ENCODE peak calls at places on chromosomes 12 and 14, in seven cellular contexts. N is endodermal cell, F is Peyer's patch, B is fibroblast of lung, A is stomach, Z is pancreas, Q is PC-9. W is an unnamed sample.

GRCh38 chr14:104882325-104882973 is 17.4 kb downstream of the CEP170B start:
- DNase-seq in N (peak), F (peak), B (no peak), A (peak), Z (no peak), Q (peak), W (peak)

GRCh38 chr12:615620-616019 is 47.6 kb downstream of the NINJ2 start:
- DNase-seq in N (no peak), F (no peak), B (no peak), A (no peak), Z (no peak), Q (no peak), W (peak)

GRCh38 chr12:39354955-39355354 is 88.0 kb downstream of the KIF21A start:
- DNase-seq in N (no peak), F (no peak), B (no peak), A (no peak), Z (no peak), Q (no peak), W (no peak)

GRCh38 chr14:92719421-92719820 is 29.0 kb downstream of the LGMN start:
- DNase-seq in N (no peak), F (no peak), B (peak), A (no peak), Z (no peak), Q (no peak), W (no peak)

GRCh38 chr12:47141459-47141858 is 61.7 kb upstream of the AMIGO2 start:
- DNase-seq in N (peak), F (no peak), B (no peak), A (no peak), Z (no peak), Q (no peak), W (no peak)

GRCh38 chr12:85036736-85037135 is 585 bp downstream of the LRRIQ1 start:
- DNase-seq in N (no peak), F (no peak), B (no peak), A (no peak), Z (no peak), Q (no peak), W (no peak)

GRCh38 chr12:9509464-9510166 is 98.1 kb downstream of the KLRB1 start:
- DNase-seq in N (no peak), F (no peak), B (peak), A (no peak), Z (no peak), Q (no peak), W (no peak)

GRCh38 chr14:79186523-79186922 is 1016.4 kb downstream of the NRXN3 start:
- DNase-seq in N (no peak), F (no peak), B (peak), A (no peak), Z (no peak), Q (no peak), W (no peak)

GRCh38 chr14:83085725-83086124 is 1552.1 kb upstream of the SEL1L start:
- DNase-seq in N (no peak), F (no peak), B (no peak), A (no peak), Z (no peak), Q (no peak), W (no peak)

GRCh38 chr12:52690351-52691075 is 10.3 kb upstream of the KRT1 start:
- DNase-seq in N (peak), F (no peak), B (no peak), A (no peak), Z (no peak), Q (no peak), W (no peak)

GRCh38 chr14:70036665-70037064 is 152.1 kb downstream of the SLC8A3 start:
- DNase-seq in N (peak), F (no peak), B (no peak), A (no peak), Z (no peak), Q (no peak), W (no peak)

GRCh38 chr12:124928095-124928911 is 13.9 kb upstream of the UBC start:
- DNase-seq in N (no peak), F (peak), B (peak), A (peak), Z (peak), Q (peak), W (peak)

GRCh38 chr12:5778823-5779222 is 166.2 kb downstream of the ANO2 start:
- DNase-seq in N (no peak), F (no peak), B (no peak), A (no peak), Z (no peak), Q (no peak), W (no peak)

GRCh38 chr12:30687265-30687986 is 8.2 kb downstream of the IPO8 start:
- DNase-seq in N (no peak), F (no peak), B (peak), A (no peak), Z (no peak), Q (no peak), W (no peak)

GRCh38 chr14:64035143-64035542 is 182.3 kb downstream of the SYNE2 start:
- DNase-seq in N (no peak), F (no peak), B (peak), A (no peak), Z (no peak), Q (no peak), W (no peak)

GRCh38 chr14:28303248-28303647 is 463.3 kb upstream of the FOXG1 start:
- DNase-seq in N (no peak), F (no peak), B (peak), A (no peak), Z (no peak), Q (no peak), W (no peak)

GRCh38 chr14:70742316-70742715 is 67.0 kb downstream of the MAP3K9 start:
- DNase-seq in N (no peak), F (no peak), B (no peak), A (no peak), Z (no peak), Q (no peak), W (no peak)

GRCh38 chr12:120252071-120252906 is 13.2 kb downstream of the PXN start:
- DNase-seq in N (no peak), F (peak), B (no peak), A (no peak), Z (no peak), Q (no peak), W (no peak)

GRCh38 chr14:89264196-89264800 is 152.7 kb downstream of the FOXN3 start:
- DNase-seq in N (no peak), F (no peak), B (no peak), A (no peak), Z (no peak), Q (no peak), W (no peak)

GRCh38 chr14:34301107-34301734 is 160.8 kb downstream of the SPTSSA start:
- DNase-seq in N (peak), F (no peak), B (peak), A (no peak), Z (no peak), Q (peak), W (no peak)

GRCh38 chr12:109462868-109463692 is 14.0 kb downstream of the KCTD10 start:
- DNase-seq in N (peak), F (peak), B (peak), A (peak), Z (peak), Q (peak), W (peak)
- TF ChIP-seq CTCF in N (no peak), F (no peak), B (no peak), A (no peak), Z (no peak), Q (no peak), W (no peak)

DNA sequence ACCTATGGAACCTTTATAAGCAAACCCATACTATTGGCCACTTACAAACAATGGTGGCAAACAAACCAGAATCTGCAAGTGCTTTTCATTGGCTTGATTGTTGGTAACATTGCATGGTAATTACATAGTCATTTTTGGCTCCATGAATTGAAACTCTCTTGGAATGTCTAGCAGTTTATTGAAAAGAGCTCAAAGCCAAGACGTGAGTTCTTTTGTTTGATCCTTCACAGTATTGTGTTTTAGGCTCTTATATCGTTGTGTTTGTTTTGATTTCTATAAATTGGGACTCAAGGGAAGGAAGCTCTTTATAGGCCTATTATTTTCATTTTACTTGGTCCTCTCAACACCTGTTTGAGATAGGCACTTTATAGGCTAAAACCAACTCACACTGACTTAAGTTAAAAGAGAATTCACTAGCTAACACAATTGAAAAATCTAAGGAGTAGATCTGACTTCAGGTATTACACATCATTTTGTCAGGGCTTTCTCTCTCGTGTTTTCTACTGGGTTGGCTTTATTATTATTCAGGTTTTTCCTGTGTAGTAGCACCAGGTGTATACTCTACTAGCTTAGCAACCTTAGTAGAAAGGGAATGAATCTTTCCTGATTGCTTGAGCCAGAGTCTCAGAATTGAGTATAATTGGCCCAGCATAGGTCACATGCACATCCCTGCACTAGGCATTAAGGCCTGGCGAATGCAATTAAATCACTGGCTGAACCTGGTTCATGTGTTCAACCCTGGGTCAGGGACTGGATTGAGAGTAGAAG is 341.4 kb downstream of the RAD51B start:
- DNase-seq in N (no peak), F (no peak), B (no peak), A (no peak), Z (no peak), Q (no peak), W (no peak)
- H3K27ac ChIP-seq in N (no peak), F (no peak), B (no peak), A (no peak), Z (no peak), Q (no peak), W (no peak)

DNA sequence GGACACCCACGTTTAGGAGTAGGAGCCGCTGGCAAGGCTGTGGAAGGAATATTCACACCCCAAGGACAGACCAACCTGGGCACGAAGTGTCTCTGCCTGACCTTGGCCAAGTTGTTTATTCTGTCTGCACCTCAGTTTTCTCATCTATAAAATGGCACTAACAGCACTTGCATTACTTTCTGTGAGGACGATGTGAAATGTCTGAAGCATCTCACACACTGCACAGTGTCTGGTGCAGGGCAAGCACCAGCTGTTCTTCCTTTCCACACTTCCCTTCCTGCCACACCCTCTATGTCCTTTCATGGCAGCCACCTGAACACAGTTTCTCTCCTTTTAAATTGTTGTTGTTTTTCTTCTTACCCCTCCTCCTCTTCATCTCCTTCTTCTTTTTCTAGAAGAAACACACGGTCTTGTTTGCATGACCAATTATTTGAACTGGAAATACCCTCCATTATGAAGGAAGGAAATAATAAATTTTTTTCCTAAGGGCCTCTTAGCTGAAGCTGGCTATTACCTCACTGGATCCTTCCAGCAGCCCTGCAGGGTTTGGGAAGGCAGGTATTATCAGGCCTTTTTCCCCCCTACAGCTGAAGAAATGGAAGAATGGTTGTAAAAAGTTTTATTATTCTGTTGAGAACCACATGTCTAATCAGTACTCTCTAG is 42.9 kb upstream of the ATP23 start:
- DNase-seq in N (peak), F (peak), B (no peak), A (no peak), Z (no peak), Q (no peak), W (no peak)
- H3K4me3 ChIP-seq in N (no peak), F (no peak), B (no peak), A (no peak), Z (no peak), Q (no peak), W (no peak)

GRCh38 chr12:106342397-106343212 is 14.9 kb upstream of the POLR3B start:
- DNase-seq in N (no peak), F (peak), B (peak), A (peak), Z (peak), Q (peak), W (peak)

GRCh38 chr12:106348411-106348810 is 9.1 kb upstream of the POLR3B start:
- DNase-seq in N (no peak), F (no peak), B (no peak), A (no peak), Z (no peak), Q (no peak), W (no peak)

GRCh38 chr12:106343213-106343509 is 14.4 kb upstream of the POLR3B start:
- DNase-seq in N (no peak), F (no peak), B (no peak), A (no peak), Z (no peak), Q (no peak), W (no peak)

GRCh38 chr12:106341086-106341879 is 16.3 kb upstream of the POLR3B start:
- DNase-seq in N (no peak), F (no peak), B (no peak), A (no peak), Z (no peak), Q (no peak), W (no peak)

GRCh38 chr12:106345739-106346138 is 11.8 kb upstream of the POLR3B start:
- DNase-seq in N (peak), F (peak), B (peak), A (peak), Z (no peak), Q (peak), W (no peak)
- TF ChIP-seq CTCF in N (peak), F (peak), B (peak), A (peak), Z (no peak), Q (peak), W (peak)

GRCh38 chr14:54591461-54592245 is 24.7 kb downstream of the SAMD4A start:
- DNase-seq in N (no peak), F (no peak), B (no peak), A (no peak), Z (no peak), Q (no peak), W (no peak)
- H3K27ac ChIP-seq in N (peak), F (no peak), B (no peak), A (no peak), Z (no peak), Q (no peak), W (peak)

DNA sequence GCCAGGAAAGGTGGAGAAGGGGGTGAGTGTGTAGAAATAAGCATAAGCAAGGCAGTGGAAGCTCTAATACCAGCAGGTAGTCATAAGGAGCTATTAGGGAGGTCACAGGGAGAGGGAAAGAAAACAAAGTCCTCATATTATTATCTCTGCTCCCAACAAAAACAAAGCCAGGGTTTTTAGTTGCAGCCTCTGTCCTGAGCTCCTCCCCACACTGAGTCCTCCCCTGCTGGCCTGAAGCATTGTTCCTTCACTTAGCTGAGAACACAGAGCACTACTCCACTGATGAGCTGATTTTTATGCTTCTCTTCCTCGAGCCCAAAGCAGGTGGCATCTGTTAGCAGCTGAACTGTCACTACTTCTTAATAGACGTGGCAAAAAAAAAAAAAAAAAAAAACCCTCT is 10.4 kb upstream of the STAC3 start:
- DNase-seq in N (peak), F (no peak), B (no peak), A (no peak), Z (no peak), Q (no peak), W (no peak)
- H3K4me3 ChIP-seq in N (peak), F (no peak), B (no peak), A (no peak), Z (no peak), Q (no peak), W (no peak)

GRCh38 chr14:61452452-61452851 is 131.1 kb downstream of the PRKCH start:
- DNase-seq in N (no peak), F (peak), B (no peak), A (no peak), Z (no peak), Q (no peak), W (no peak)

GRCh38 chr14:61451491-61451890 is 130.1 kb downstream of the PRKCH start:
- DNase-seq in N (no peak), F (no peak), B (no peak), A (no peak), Z (no peak), Q (no peak), W (no peak)

GRCh38 chr14:61453103-61453767 is 131.9 kb downstream of the PRKCH start:
- DNase-seq in N (no peak), F (no peak), B (no peak), A (no peak), Z (no peak), Q (no peak), W (no peak)

GRCh38 chr14:61454545-61454944 is 133.2 kb downstream of the PRKCH start:
- DNase-seq in N (no peak), F (no peak), B (no peak), A (no peak), Z (peak), Q (no peak), W (peak)

DNA sequence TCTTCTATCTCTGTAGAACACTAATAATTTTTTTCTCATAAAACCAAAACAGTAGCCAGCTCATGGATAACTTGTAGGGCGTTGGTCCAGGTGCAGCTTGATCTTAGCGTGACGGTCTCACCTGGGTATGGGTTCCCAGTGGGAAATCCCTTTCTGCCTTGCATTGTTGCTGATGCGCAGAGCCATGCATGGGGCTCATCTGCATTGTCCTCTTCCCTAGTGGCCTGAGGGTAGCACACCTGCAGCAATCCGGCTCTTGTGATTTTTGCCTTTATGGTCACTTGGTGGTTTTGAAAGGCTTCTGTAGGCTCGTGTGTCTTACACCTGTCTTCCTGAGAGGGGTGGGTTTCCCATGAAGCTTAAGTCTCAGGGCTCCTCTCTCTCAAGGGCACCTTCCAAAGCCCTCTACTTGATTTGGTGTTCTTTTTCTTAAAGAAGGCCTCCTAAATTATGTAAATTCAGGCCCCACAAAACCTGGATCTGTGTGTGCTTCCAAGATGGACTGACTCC is 130.6 kb downstream of the PRKCH start:
- DNase-seq in N (no peak), F (no peak), B (no peak), A (no peak), Z (no peak), Q (no peak), W (no peak)
- TF ChIP-seq CTCF in N (no peak), F (no peak), B (no peak), A (no peak), Z (no peak), Q (no peak), W (no peak)

GRCh38 chr12:91882910-91883309 is 262.7 kb downstream of the BTG1 start:
- DNase-seq in N (no peak), F (no peak), B (no peak), A (no peak), Z (no peak), Q (no peak), W (no peak)
- H3K27ac ChIP-seq in N (no peak), F (no peak), B (no peak), A (no peak), Z (no peak), Q (no peak), W (no peak)

W was measured in left ventricle myocardium inferior.